ENCODE peak calls at places on chromosome 11, in six cellular contexts. H is activated CD4-positive, alpha-beta memory T cell treated with anti-CD3 and anti-CD28 coated beads, Interleukin-2, amount 10 ng/mL, durations not matched to agents 7 days and 5 days; Q is hepatic stellate cell; J is non-pigmented ciliary epithelial cell; Z is AG09319; B is activated effector memory CD4-positive, alpha-beta T cell treated with Interleukin-2 at 50 U/mL for 16 hours. D is an unnamed sample.
A peak's percentile ranks its signal among the peaks of the same experiment; 100 is the strongest.

GRCh38 chr11:78432058-78432515 is 14.5 kb upstream of the GAB2 start:
- DNase-seq in H (no peak), Q (no peak), J (no peak), Z (no peak), B (no peak), D (no peak)

GRCh38 chr11:47398011-47398410 is 10.4 kb upstream of the SLC39A13 start:
- DNase-seq in H (no peak), Q (no peak), J (no peak), Z (no peak), B (no peak), D (no peak)

GRCh38 chr11:128948583-128948982 is 5.9 kb upstream of the TP53AIP1 start:
- DNase-seq in H (no peak), Q (no peak), J (no peak), Z (no peak), B (no peak), D (no peak)

GRCh38 chr11:124285610-124286344 is 28.0 kb downstream of the OR8D1 start:
- DNase-seq in H (no peak), Q (no peak), J (no peak), Z (peak; percentile 3), B (no peak), D (peak; percentile 48)

GRCh38 chr11:69339916-69340565 is 46.1 kb downstream of the MYEOV start:
- DNase-seq in H (peak; percentile 12), Q (no peak), J (no peak), Z (no peak), B (no peak), D (no peak)

GRCh38 chr11:9573775-9574555 is 495 bp downstream of the WEE1 start:
- DNase-seq in H (no peak), Q (no peak), J (no peak), Z (no peak), B (peak; percentile 9), D (no peak)

GRCh38 chr11:109644158-109644557 is 222.2 kb downstream of the C11orf87 start:
- DNase-seq in H (no peak), Q (no peak), J (no peak), Z (no peak), B (no peak), D (no peak)

GRCh38 chr11:130101661-130102060 is 32.0 kb downstream of the APLP2 start:
- DNase-seq in H (no peak), Q (no peak), J (no peak), Z (no peak), B (no peak), D (no peak)

GRCh38 chr11:112884012-112884767 is 77.0 kb upstream of the NCAM1 start:
- DNase-seq in H (no peak), Q (no peak), J (no peak), Z (no peak), B (no peak), D (no peak)

GRCh38 chr11:829116-829945 is 1.6 kb downstream of the CRACR2B start:
- DNase-seq in H (no peak), Q (no peak), J (no peak), Z (no peak), B (no peak), D (no peak)

GRCh38 chr11:13029872-13030271 is 20.8 kb downstream of the RASSF10 start:
- DNase-seq in H (no peak), Q (no peak), J (no peak), Z (no peak), B (no peak), D (no peak)

GRCh38 chr11:120068114-120068573 is 69.8 kb downstream of the TRIM29 start:
- DNase-seq in H (no peak), Q (no peak), J (no peak), Z (no peak), B (no peak), D (peak; percentile 29)

GRCh38 chr11:36345084-36345511 is 49.0 kb downstream of the PRR5L start:
- DNase-seq in H (no peak), Q (no peak), J (no peak), Z (no peak), B (no peak), D (no peak)

GRCh38 chr11:75582935-75583709 is 21.1 kb downstream of the SERPINH1 start:
- DNase-seq in H (peak; percentile 74), Q (peak; percentile 89), J (no peak), Z (no peak), B (peak; percentile 47), D (peak; percentile 51)

GRCh38 chr11:121615506-121615905 is 162.7 kb upstream of the SORL1-AS1 start:
- DNase-seq in H (no peak), Q (peak; percentile 38), J (peak; percentile 27), Z (no peak), B (no peak), D (peak; percentile 45)

GRCh38 chr11:11608783-11609232 is 13.0 kb downstream of the GALNT18 start:
- DNase-seq in H (no peak), Q (no peak), J (no peak), Z (no peak), B (no peak), D (peak; percentile 47)

GRCh38 chr11:36153581-36153980 is 135.6 kb downstream of the COMMD9 start:
- DNase-seq in H (no peak), Q (no peak), J (no peak), Z (no peak), B (no peak), D (no peak)

GRCh38 chr11:61874460-61874809 is 16.9 kb downstream of the FADS3 start:
- DNase-seq in H (no peak), Q (no peak), J (no peak), Z (no peak), B (no peak), D (no peak)

GRCh38 chr11:76769071-76769560 is 14.0 kb upstream of the TSKU start:
- DNase-seq in H (no peak), Q (peak; percentile 43), J (no peak), Z (no peak), B (no peak), D (no peak)

GRCh38 chr11:12319734-12320387 is 57.5 kb upstream of the PARVA start:
- DNase-seq in H (no peak), Q (no peak), J (no peak), Z (peak; percentile 41), B (no peak), D (no peak)

GRCh38 chr11:117052196-117053149 is 45.8 kb downstream of the SIK3 start:
- DNase-seq in H (no peak), Q (no peak), J (no peak), Z (no peak), B (no peak), D (no peak)

GRCh38 chr11:36458129-36458918 is 51.7 kb downstream of the TRAF6 start:
- DNase-seq in H (no peak), Q (no peak), J (no peak), Z (no peak), B (no peak), D (no peak)

GRCh38 chr11:27444801-27445215 is 27.8 kb downstream of the LGR4 start:
- DNase-seq in H (no peak), Q (no peak), J (no peak), Z (no peak), B (no peak), D (no peak)

GRCh38 chr11:44006882-44007495 is 40.8 kb upstream of the ACCSL start:
- DNase-seq in H (no peak), Q (no peak), J (no peak), Z (no peak), B (no peak), D (no peak)

GRCh38 chr11:128802358-128802981 is 64.6 kb downstream of the KCNJ1 start:
- DNase-seq in H (no peak), Q (peak; percentile 65), J (no peak), Z (no peak), B (no peak), D (peak; percentile 53)

GRCh38 chr11:119712459-119713360 is 16.3 kb downstream of the NECTIN1 start:
- DNase-seq in H (no peak), Q (no peak), J (no peak), Z (no peak), B (no peak), D (no peak)

GRCh38 chr11:93238956-93239355 is 41.2 kb upstream of the SLC36A4 start:
- DNase-seq in H (no peak), Q (no peak), J (no peak), Z (no peak), B (no peak), D (no peak)

GRCh38 chr11:106133529-106133928 is 56.1 kb downstream of the AASDHPPT start:
- DNase-seq in H (no peak), Q (no peak), J (no peak), Z (no peak), B (no peak), D (no peak)

GRCh38 chr11:67303989-67304411 is 670 bp downstream of the SSH3 start:
- DNase-seq in H (no peak), Q (no peak), J (no peak), Z (no peak), B (no peak), D (no peak)

GRCh38 chr11:44987506-44987905 is 36.8 kb upstream of the TP53I11 start:
- DNase-seq in H (no peak), Q (no peak), J (no peak), Z (no peak), B (no peak), D (no peak)

GRCh38 chr11:61959026-61959608 is 8.3 kb downstream of the FTH1 start:
- DNase-seq in H (no peak), Q (no peak), J (no peak), Z (no peak), B (no peak), D (no peak)

GRCh38 chr11:130817608-130817944 is 98.7 kb downstream of the SNX19 start:
- DNase-seq in H (no peak), Q (no peak), J (no peak), Z (no peak), B (no peak), D (peak; percentile 42)

GRCh38 chr11:78022397-78023396 is at the start of gene KCTD14:
- DNase-seq in H (no peak), Q (peak; percentile 56), J (no peak), Z (no peak), B (no peak), D (no peak)

GRCh38 chr11:87038235-87038960 is 664 bp downstream of the TMEM135 start:
- DNase-seq in H (no peak), Q (no peak), J (no peak), Z (no peak), B (no peak), D (no peak)

GRCh38 chr11:116294630-116295029 is 478.2 kb downstream of the BUD13 start:
- DNase-seq in H (no peak), Q (no peak), J (peak; percentile 31), Z (no peak), B (no peak), D (peak; percentile 30)

GRCh38 chr11:130692220-130692619 is 224.1 kb downstream of the SNX19 start:
- DNase-seq in H (no peak), Q (no peak), J (no peak), Z (no peak), B (no peak), D (no peak)

GRCh38 chr11:129117595-129118350 is 74.4 kb downstream of the ARHGAP32 start:
- DNase-seq in H (peak; percentile 47), Q (peak; percentile 26), J (peak; percentile 42), Z (peak; percentile 62), B (no peak), D (peak; percentile 44)